ENCODE peak calls at places on chromosomes 11 and 22, in four cellular contexts. Z, W, R and O are unnamed samples.

GRCh38 chr11:114607753-114608459 is 12.3 kb upstream of the NXPE4 start:
- DNase-seq in Z (no peak), W (no peak), R (no peak), O (no peak)

GRCh38 chr22:22712092-22712658 is 67.8 kb downstream of the GGTLC2 start:
- DNase-seq in Z (no peak), W (no peak), R (no peak), O (no peak)

GRCh38 chr11:1879941-1880720 is 11.6 kb downstream of the PRR33 start:
- DNase-seq in Z (peak; percentile 57), W (peak; percentile 76), R (peak; percentile 84), O (no peak)

GRCh38 chr22:24164243-24164642 is 17.0 kb upstream of the SUSD2 start:
- DNase-seq in Z (no peak), W (no peak), R (no peak), O (no peak)

GRCh38 chr11:31643831-31644230 is 134.3 kb downstream of the ELP4 start:
- DNase-seq in Z (no peak), W (no peak), R (no peak), O (no peak)

GRCh38 chr22:19892249-19892879 is 37.7 kb upstream of the GNB1L start:
- DNase-seq in Z (no peak), W (peak; percentile 65), R (peak; percentile 47), O (peak; percentile 64)

GRCh38 chr22:49554296-49554625 is 273.4 kb downstream of the BRD1 start:
- DNase-seq in Z (peak; percentile 29), W (peak; percentile 61), R (no peak), O (no peak)

GRCh38 chr22:43890901-43891331 is 897 bp downstream of the PNPLA5 start:
- DNase-seq in Z (peak; percentile 50), W (peak; percentile 64), R (no peak), O (no peak)

GRCh38 chr22:30823015-30823370 is 128.3 kb downstream of the OSBP2 start:
- DNase-seq in Z (no peak), W (no peak), R (no peak), O (no peak)

GRCh38 chr22:47713880-47714452 is 951.5 kb downstream of the TBC1D22A start:
- DNase-seq in Z (no peak), W (no peak), R (no peak), O (no peak)

GRCh38 chr22:23529166-23530103 is 50.7 kb downstream of the IGLL1 start:
- DNase-seq in Z (no peak), W (no peak), R (no peak), O (no peak)

GRCh38 chr11:1384206-1384965 is 5.3 kb upstream of the BRSK2 start:
- DNase-seq in Z (no peak), W (peak; percentile 41), R (no peak), O (no peak)

GRCh38 chr11:118406599-118407166 is 5.3 kb downstream of the ATP5MG start:
- DNase-seq in Z (no peak), W (no peak), R (no peak), O (no peak)

GRCh38 chr22:30969532-30970355 is 679 bp downstream of the TUG1 start:
- DNase-seq in Z (peak; percentile 61), W (no peak), R (no peak), O (no peak)

GRCh38 chr22:27799334-27800249 is 2.0 kb downstream of the MN1 start:
- DNase-seq in Z (no peak), W (peak; percentile 78), R (no peak), O (no peak)
- H3K4me3 ChIP-seq in Z (peak overlapping the region; percentile 1), W (peak overlapping the region; percentile 56), R (peak overlapping the region; percentile 68), O (no peak overlapping the region)

GRCh38 chr11:93888026-93888425 is 37.6 kb upstream of the VSTM5 start:
- DNase-seq in Z (no peak), W (no peak), R (no peak), O (no peak)

GRCh38 chr11:93890441-93891051 is 40.1 kb upstream of the VSTM5 start:
- DNase-seq in Z (no peak), W (no peak), R (no peak), O (no peak)

GRCh38 chr11:93887111-93887510 is 36.7 kb upstream of the VSTM5 start:
- DNase-seq in Z (no peak), W (no peak), R (no peak), O (no peak)
- H3K27ac ChIP-seq in Z (no peak overlapping the region), W (no peak overlapping the region), R (no peak overlapping the region), O (no peak overlapping the region)

DNA sequence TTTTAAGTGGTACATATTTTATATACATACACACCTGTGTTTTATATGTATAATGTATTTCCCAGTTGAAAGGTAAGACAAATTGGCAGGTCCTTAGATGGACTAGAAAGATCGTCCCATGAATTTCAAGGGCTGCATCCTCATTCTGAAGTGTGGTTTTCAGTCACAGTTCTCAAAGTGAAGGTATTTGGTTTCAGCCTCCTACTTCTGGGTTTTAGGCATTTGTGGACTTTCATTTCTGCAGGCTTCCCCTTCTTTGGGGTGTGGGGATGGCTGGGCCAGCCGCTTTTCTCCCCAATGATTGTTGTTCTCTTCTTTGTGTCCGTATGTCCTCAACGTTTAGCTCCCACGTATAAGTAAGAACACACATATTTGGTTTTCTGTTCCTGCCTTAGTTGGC is 10.0 kb downstream of the DCPS start:
- DNase-seq in Z (no peak), W (no peak), R (no peak), O (no peak)
- H3K4me1 ChIP-seq in Z (peaks cover 3% of the 10 kb centered on the region), W (peaks cover 6% of the 10 kb centered on the region), R (no peaks in the 10 kb centered on the region), O (peaks cover 16% of the 10 kb centered on the region)

DNA sequence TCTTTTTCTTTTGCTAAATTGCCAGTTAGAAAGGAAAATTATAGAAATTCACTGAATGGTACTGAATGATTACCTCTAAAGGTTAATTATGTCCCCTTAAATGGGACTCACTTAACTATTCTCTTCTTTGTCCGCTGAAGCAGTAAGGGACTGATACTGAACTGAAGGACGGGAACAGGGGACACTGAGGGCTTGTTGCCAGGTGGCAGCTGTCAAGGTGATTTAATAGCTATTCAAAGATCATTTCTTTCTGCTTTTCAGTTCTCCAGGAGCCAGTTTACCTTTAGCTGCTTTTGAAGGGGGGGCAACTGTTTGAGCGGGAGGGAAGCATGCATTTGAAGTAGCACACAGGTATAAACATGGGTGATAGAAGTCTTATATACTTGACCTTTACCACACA is 325.4 kb upstream of the CCDC90B start:
- DNase-seq in Z (no peak), W (no peak), R (no peak), O (no peak)
- H3K4me3 ChIP-seq in Z (no peak overlapping the region), W (no peak overlapping the region), R (no peak overlapping the region), O (no peak overlapping the region)

GRCh38 chr11:16186680-16187079 is 169.7 kb downstream of the SOX6 start:
- DNase-seq in Z (peak; percentile 80), W (no peak), R (no peak), O (no peak)

GRCh38 chr11:16180868-16181267 is 175.5 kb downstream of the SOX6 start:
- DNase-seq in Z (no peak), W (no peak), R (no peak), O (no peak)

GRCh38 chr11:16182553-16182952 is 173.8 kb downstream of the SOX6 start:
- DNase-seq in Z (no peak), W (no peak), R (no peak), O (no peak)

GRCh38 chr11:16184588-16184987 is 171.8 kb downstream of the SOX6 start:
- DNase-seq in Z (no peak), W (no peak), R (no peak), O (no peak)

DNA sequence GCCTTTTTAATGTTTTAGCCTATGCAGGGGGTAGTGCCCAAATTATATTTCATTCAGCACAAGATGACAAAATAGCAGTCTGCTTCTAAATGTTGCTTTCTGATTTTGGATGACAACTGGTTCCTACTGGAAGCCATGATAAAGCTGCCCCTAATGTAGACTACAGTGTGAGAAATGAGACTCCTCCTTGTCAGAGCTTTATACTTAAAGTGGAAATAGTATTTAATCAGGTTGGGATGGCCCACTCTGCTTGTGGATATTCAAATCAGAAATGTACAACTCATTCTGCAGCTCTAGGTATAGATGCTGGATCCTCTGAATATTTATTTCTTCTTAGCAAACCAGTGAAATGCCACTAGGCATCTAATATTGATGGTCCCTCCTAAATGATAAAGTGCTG is 171.3 kb downstream of the SOX6 start:
- DNase-seq in Z (no peak), W (no peak), R (no peak), O (no peak)
- H3K27ac ChIP-seq in Z (peak overlapping the region; percentile 62), W (no peak overlapping the region), R (no peak overlapping the region), O (no peak overlapping the region)

GRCh38 chr11:63869686-63870085 is 30.8 kb downstream of the MARK2 start:
- DNase-seq in Z (no peak), W (no peak), R (no peak), O (peak; percentile 69)

GRCh38 chr11:63871962-63872832 is 33.3 kb downstream of the MARK2 start:
- DNase-seq in Z (peak; percentile 90), W (peak; percentile 92), R (peak; percentile 68), O (peak; percentile 23)

GRCh38 chr11:63868399-63869064 is 29.6 kb downstream of the MARK2 start:
- DNase-seq in Z (no peak), W (peak; percentile 22), R (no peak), O (no peak)

GRCh38 chr11:63869171-63869591 is 30.3 kb downstream of the MARK2 start:
- DNase-seq in Z (no peak), W (peak; percentile 56), R (no peak), O (no peak)

GRCh38 chr11:63870351-63871197 is 31.7 kb downstream of the MARK2 start:
- DNase-seq in Z (no peak), W (peak; percentile 45), R (no peak), O (no peak)
- H3K4me1 ChIP-seq in Z (peaks cover 56% of the 10 kb centered on the region), W (peaks cover 55% of the 10 kb centered on the region), R (peaks cover 32% of the 10 kb centered on the region), O (peaks cover 77% of the 10 kb centered on the region)

GRCh38 chr11:66568124-66568916 is at the start of gene CTSF:
- DNase-seq in Z (peak; percentile 93), W (peak; percentile 94), R (peak; percentile 83), O (peak; percentile 55)
- H3K4me3 ChIP-seq in Z (peak within 1 kb of the TSS; percentile 70), W (peak within 1 kb of the TSS; percentile 40), R (peak within 1 kb of the TSS; percentile 78), O (peak within 1 kb of the TSS; percentile 65)

GRCh38 chr22:36156119-36156514 is 4.4 kb downstream of the APOL3 start:
- DNase-seq in Z (no peak), W (no peak), R (no peak), O (no peak)
- H3K27ac ChIP-seq in Z (peak overlapping the region; percentile 78), W (peak overlapping the region; percentile 92), R (peak overlapping the region; percentile 94), O (peak overlapping the region; percentile 96)